ENCODE peak calls at places on chromosomes 16 and 17, in five cellular contexts. W is lower leg skin, D is GM04503, L is suprapubic skin, C is substantia nigra. G is an unnamed sample.

GRCh38 chr17:6555331-6556120 is 829 bp downstream of the PITPNM3 start:
- DNase-seq in W (no peak), D (no peak), L (no peak), C (no peak), G (no peak)

GRCh38 chr17:76992911-76993310 is 124.7 kb downstream of the MGAT5B start:
- DNase-seq in W (no peak), D (no peak), L (no peak), C (no peak), G (no peak)

GRCh38 chr16:67930678-67931211 is 917 bp downstream of the CTRL start:
- DNase-seq in W (no peak), D (no peak), L (no peak), C (no peak), G (no peak)

GRCh38 chr16:77677129-77677528 is 45.2 kb upstream of the NUDT7 start:
- DNase-seq in W (no peak), D (no peak), L (no peak), C (no peak), G (no peak)

GRCh38 chr17:49482144-49482817 is 12.8 kb upstream of the NGFR start:
- DNase-seq in W (no peak), D (no peak), L (no peak), C (no peak), G (no peak)

GRCh38 chr17:36496018-36496789 is 9.7 kb downstream of the ZNHIT3 start:
- DNase-seq in W (no peak), D (no peak), L (peak; percentile 26), C (peak; percentile 37), G (no peak)

GRCh38 chr16:27515874-27516353 is 33.8 kb downstream of the GTF3C1 start:
- DNase-seq in W (no peak), D (no peak), L (no peak), C (no peak), G (no peak)

GRCh38 chr16:67966549-67967182 is 1.8 kb downstream of the SLC12A4 start:
- DNase-seq in W (no peak), D (peak; percentile 57), L (no peak), C (no peak), G (peak; percentile 75)

GRCh38 chr16:59878999-59879398 is 1144.9 kb upstream of the GOT2 start:
- DNase-seq in W (no peak), D (no peak), L (no peak), C (no peak), G (no peak)

GRCh38 chr17:10357768-10358167 is 15.0 kb downstream of the MYH13 start:
- DNase-seq in W (no peak), D (no peak), L (no peak), C (no peak), G (no peak)